ENCODE peak calls at places on chromosomes 2 and 18, in ten cellular contexts. Q is GM23338, C is prostate gland, A is IMR-90, V is stomach, N is brain microvascular endothelial cell, B is neural crest cell, K is fibroblast of pulmonary artery, R is lower lobe of right lung, F is AG10803. J is an unnamed sample.
A peak's percentile ranks its signal among the peaks of the same experiment; 100 is the strongest.

GRCh38 chr2:64629329-64629781 is 24.4 kb downstream of the SERTAD2 start:
- DNase-seq in A (no peak), V (peak; percentile 26), C (peak; percentile 83), F (no peak), B (no peak), Q (no peak), K (no peak), R (no peak), N (no peak), J (no peak)

GRCh38 chr2:233428438-233428837 is 74.1 kb downstream of the DGKD start:
- DNase-seq in V (peak; percentile 20), A (no peak), N (no peak), R (no peak), K (no peak), C (no peak), Q (no peak), B (no peak), F (no peak), J (no peak)

GRCh38 chr2:37454851-37455762 is 110.7 kb downstream of the QPCT start:
- DNase-seq in V (no peak), K (peak; percentile 91), N (no peak), A (no peak), Q (no peak), R (no peak), F (peak; percentile 74), B (no peak), C (no peak), J (no peak)

GRCh38 chr18:710418-711300 is 1.8 kb downstream of the ENOSF1 start:
- DNase-seq in V (no peak), Q (no peak), K (no peak), R (no peak), B (no peak), C (no peak), A (no peak), N (no peak), F (no peak), J (no peak)

GRCh38 chr2:161843936-161844335 is 219.7 kb downstream of the SLC4A10 start:
- DNase-seq in Q (no peak), A (no peak), F (no peak), C (no peak), V (no peak), K (no peak), N (no peak), B (no peak), R (no peak), J (no peak)

GRCh38 chr2:15737314-15738224 is 145.9 kb downstream of the DDX1 start:
- DNase-seq in B (no peak), V (no peak), N (no peak), F (no peak), K (no peak), R (no peak), Q (no peak), A (no peak), C (no peak), J (no peak)

GRCh38 chr2:175414872-175415487 is 233.5 kb upstream of the ATP5MC3 start:
- DNase-seq in Q (peak; percentile 77), B (peak; percentile 63), R (peak; percentile 63), F (peak; percentile 70), A (peak; percentile 54), V (peak; percentile 27), C (peak; percentile 17), K (peak; percentile 58), N (peak; percentile 69), J (peak; percentile 90)

GRCh38 chr2:234457421-234457820 is 39.5 kb downstream of the ARL4C start:
- DNase-seq in V (no peak), A (peak; percentile 75), N (no peak), K (no peak), F (no peak), Q (no peak), B (no peak), R (no peak), C (no peak), J (no peak)

GRCh38 chr2:218781691-218782528 is at the start of gene CYP27A1:
- DNase-seq in C (peak; percentile 56), F (peak; percentile 23), R (peak; percentile 78), V (peak; percentile 39), B (peak; percentile 16), K (peak; percentile 14), Q (peak; percentile 67), A (no peak), N (no peak), J (no peak)

GRCh38 chr2:55420901-55421300 is 1.2 kb upstream of the CCDC88A start:
- DNase-seq in F (no peak), K (no peak), R (no peak), V (no peak), B (no peak), N (no peak), Q (no peak), C (no peak), A (no peak), J (no peak)

GRCh38 chr2:15127876-15128275 is 433.3 kb downstream of the NBAS start:
- DNase-seq in N (no peak), K (no peak), V (no peak), R (no peak), C (no peak), F (no peak), Q (no peak), A (no peak), B (no peak), J (no peak)

DNA sequence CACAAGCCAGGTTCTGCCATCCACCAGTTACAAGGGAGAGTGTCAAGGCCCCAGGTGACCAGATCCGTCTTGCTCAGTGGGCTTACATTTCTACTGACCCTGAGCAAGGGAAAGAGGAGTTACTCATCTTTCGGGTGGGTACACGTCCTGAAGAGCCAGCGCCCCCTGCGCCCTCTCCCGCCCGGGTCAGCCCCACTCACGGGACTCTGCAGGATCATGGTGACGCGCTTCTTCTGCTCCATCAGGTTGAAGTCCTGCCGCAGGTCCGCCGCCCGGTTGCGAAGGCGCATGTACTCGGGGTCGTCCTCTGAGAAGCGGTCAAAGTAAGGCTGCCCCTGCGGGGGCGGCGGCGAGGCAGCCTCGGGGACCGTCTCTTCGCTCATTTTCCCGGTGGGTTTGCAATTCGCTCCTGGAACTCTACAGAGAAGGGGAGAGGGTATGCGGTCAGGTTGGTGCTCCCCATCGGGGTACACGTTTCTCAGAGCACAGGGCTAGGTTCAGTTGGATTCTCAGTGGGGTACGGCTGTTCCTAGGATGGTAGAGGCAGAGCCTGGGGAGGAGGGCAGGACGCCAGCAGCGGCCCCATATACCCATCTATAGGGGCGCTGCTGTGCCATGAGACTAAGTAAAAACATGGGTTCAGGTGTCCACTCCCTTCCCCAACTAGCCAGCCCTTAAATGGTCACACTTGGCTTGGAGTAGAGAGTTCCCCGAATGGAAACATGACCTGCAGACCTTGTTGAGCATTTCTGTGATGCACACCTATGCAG is 61.8 kb downstream of the ADD2 start:
- DNase-seq in F (no peak), A (no peak), C (no peak), K (no peak), N (no peak), R (no peak), Q (no peak), V (no peak), B (no peak), J (no peak)
- TF ChIP-seq CTCF in F (no peak), A (no peak), C (no peak), K (no peak), N (no peak), R (no peak), Q (peak; percentile 30), V (no peak), B (no peak), J (no peak)

GRCh38 chr18:60686142-60686541 is 313.6 kb upstream of the MC4R start:
- DNase-seq in V (no peak), B (no peak), K (peak; percentile 1), F (no peak), R (no peak), C (no peak), Q (no peak), A (no peak), N (no peak), J (no peak)

DNA sequence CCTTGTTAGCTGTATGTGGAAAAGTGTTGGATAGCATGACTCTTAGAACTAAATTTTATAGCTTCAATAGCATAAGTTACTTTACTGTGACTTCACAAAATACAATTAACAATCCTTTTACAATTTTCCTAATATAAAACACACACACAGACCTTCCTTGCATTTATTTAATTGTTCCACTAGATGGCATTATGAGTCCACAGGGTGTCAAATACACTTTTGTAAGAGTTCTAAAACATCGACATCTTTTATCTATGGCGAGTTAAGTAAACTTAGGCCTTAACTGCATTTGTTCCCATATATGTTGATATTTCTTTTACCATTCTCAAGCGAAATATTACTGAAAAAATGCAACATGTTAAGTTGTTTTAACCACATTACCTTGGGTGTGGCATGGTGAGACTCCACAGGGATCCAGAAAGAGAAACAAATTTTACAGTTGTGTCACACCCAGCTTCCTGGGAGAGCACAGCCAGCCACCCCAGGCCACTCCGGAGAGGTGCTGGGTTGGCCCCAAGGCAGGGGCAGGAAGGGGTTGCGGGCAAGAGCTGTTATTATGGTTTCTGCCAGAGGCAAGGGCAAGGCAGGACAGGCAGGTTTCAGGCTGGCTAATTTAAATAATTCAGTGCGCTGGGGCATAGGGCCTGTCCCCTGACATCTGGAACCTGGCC is 312.4 kb upstream of the MC4R start:
- DNase-seq in K (peak; percentile 54), A (peak; percentile 17), B (no peak), F (peak; percentile 28), C (no peak), R (no peak), V (no peak), N (no peak), Q (peak; percentile 44), J (peak; percentile 37)
- TF ChIP-seq CTCF in K (peak; percentile 58), A (peak; percentile 46), B (peak; percentile 77), F (peak; percentile 60), C (peak; percentile 27), R (peak; percentile 58), V (peak; percentile 22), N (peak; percentile 21), Q (peak; percentile 85), J (peak; percentile 20)

DNA sequence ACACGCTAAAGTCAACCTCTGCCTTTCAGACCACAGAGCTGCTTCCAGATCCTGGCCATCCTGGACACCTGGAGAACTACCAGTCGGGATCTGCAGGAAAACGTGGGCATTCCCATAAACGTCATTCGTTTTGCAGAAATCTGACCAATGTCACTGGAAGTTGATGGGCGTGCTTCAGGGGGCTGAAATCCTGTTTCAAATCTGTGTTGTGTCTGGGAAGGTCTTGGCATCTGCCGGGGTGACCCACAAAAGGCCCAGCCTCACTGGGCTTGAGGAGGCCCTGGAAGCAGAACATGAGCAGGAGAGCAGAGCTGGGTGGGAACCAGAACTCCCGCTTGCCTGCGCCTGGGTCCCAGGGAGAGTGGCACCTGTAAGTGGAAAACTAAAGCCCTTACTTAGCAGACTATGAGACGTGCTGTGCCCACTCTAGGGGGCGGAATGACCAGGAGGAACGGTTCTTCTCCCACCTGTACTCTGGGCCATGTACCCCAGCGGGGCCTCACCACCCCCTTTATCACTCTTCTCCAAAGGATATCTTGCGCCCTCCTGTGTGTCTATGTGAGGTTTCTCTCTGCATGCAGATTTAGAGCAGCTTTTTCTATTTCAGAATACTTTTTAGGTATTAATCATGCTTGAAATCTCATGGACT is 200.9 kb downstream of the FAM210A start:
- DNase-seq in R (no peak), C (no peak), N (no peak), B (no peak), F (no peak), K (no peak), A (no peak), V (no peak), Q (peak; percentile 35), J (no peak)
- TF ChIP-seq CTCF in R (no peak), C (no peak), N (no peak), B (no peak), F (no peak), K (no peak), A (no peak), V (no peak), Q (peak; percentile 37), J (no peak)

DNA sequence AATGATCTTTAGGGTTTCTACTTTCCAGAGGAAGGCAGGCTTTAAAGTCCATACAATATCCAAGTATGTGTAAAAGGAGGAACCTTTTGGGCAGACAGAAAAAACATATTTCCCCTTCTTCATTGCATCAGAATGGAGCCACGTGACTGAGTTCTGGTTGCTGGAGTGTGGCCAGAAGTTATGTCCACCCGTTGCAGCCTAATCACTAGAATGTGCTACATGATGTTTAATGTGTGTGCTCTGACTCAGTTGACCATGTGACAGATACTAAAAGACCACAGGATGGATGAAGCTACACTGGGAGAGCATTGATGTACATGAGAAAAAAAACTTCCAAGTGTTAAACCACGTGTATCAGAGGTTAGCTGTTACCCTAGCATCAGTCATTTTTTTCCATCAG is 460.9 kb downstream of the RIT2 start:
- DNase-seq in C (no peak), K (peak; percentile 35), A (no peak), N (peak; percentile 24), B (no peak), R (no peak), Q (no peak), V (no peak), F (no peak), J (peak; percentile 8)
- TF ChIP-seq CTCF in C (no peak), K (no peak), A (no peak), N (no peak), B (no peak), R (no peak), Q (no peak), V (no peak), F (no peak), J (no peak)

J was measured in NB4.